ENCODE peak calls at places on chromosomes 7 and 10, in four cellular contexts. M is H1, I is HCT116, N is HepG2. Y is an unnamed sample.

GRCh38 chr10:131885391-131886165 is 15.2 kb upstream of the PPP2R2D start:
- DNase-seq in N (peak; percentile 53), M (peak; percentile 51), I (no peak), Y (peak; percentile 33)

GRCh38 chr10:87634311-87634710 is 25.4 kb upstream of the PAPSS2 start:
- DNase-seq in M (no peak), I (no peak), N (no peak), Y (no peak)

GRCh38 chr10:97353945-97354344 is 19.4 kb upstream of the FRAT2 start:
- DNase-seq in N (no peak), I (no peak), M (no peak), Y (no peak)

GRCh38 chr7:139737221-139738100 is 40.3 kb downstream of the HIPK2 start:
- DNase-seq in M (no peak), N (no peak), I (no peak), Y (no peak)

GRCh38 chr10:4008676-4009382 is 223.8 kb upstream of the KLF6 start:
- DNase-seq in N (no peak), I (no peak), M (no peak), Y (no peak)

GRCh38 chr7:50751136-50751535 is 31.6 kb downstream of the GRB10 start:
- DNase-seq in N (no peak), I (no peak), M (no peak), Y (no peak)

GRCh38 chr10:96341219-96342182 is 17.3 kb downstream of the OPALIN start:
- DNase-seq in I (no peak), M (no peak), N (no peak), Y (peak; percentile 78)

GRCh38 chr10:118497227-118497626 is 98.2 kb downstream of the PRLHR start:
- DNase-seq in M (no peak), N (no peak), I (no peak), Y (no peak)

GRCh38 chr7:33905389-33906032 is at the start of gene BMPER:
- DNase-seq in N (no peak), M (no peak), I (no peak), Y (peak; percentile 71)

GRCh38 chr10:55311823-55312431 is 510.9 kb upstream of the PCDH15 start:
- DNase-seq in N (no peak), I (no peak), M (no peak), Y (no peak)

GRCh38 chr7:151131622-151132293 is 35.7 kb downstream of the GBX1 start:
- DNase-seq in I (no peak), M (no peak), N (no peak), Y (no peak)

GRCh38 chr10:133124357-133125211 is 35.4 kb upstream of the KNDC1 start:
- DNase-seq in N (no peak), I (no peak), M (no peak), Y (no peak)

GRCh38 chr10:96082748-96083147 is 39.4 kb downstream of the CCNJ start:
- DNase-seq in N (no peak), M (no peak), I (no peak), Y (no peak)

GRCh38 chr10:74114041-74114448 is 36.6 kb downstream of the AP3M1 start:
- DNase-seq in N (no peak), M (no peak), I (no peak), Y (no peak)

GRCh38 chr10:85641479-85641967 is 725.1 kb downstream of the GRID1 start:
- DNase-seq in M (no peak), I (peak; percentile 3), N (no peak), Y (no peak)

GRCh38 chr7:74272305-74273038 is 16.7 kb upstream of the CLIP2 start:
- DNase-seq in N (no peak), I (no peak), M (no peak), Y (peak; percentile 74)

GRCh38 chr7:101733713-101734475 is 83.5 kb upstream of the CUX1 start:
- DNase-seq in N (peak; percentile 57), I (no peak), M (no peak), Y (peak; percentile 66)

GRCh38 chr7:91043181-91043580 is 221.1 kb upstream of the FZD1 start:
- DNase-seq in N (no peak), M (no peak), I (no peak), Y (no peak)

GRCh38 chr10:51960494-51960895 is 261.1 kb upstream of the CSTF2T start:
- DNase-seq in I (peak; percentile 10), M (no peak), N (peak; percentile 3), Y (peak; percentile 11)

GRCh38 chr7:121027761-121028681 is 39.5 kb downstream of the CPED1 start:
- DNase-seq in M (no peak), I (no peak), N (peak; percentile 11), Y (no peak)

GRCh38 chr7:8418627-8419245 is 14.7 kb upstream of the NXPH1 start:
- DNase-seq in I (peak; percentile 57), N (peak; percentile 52), M (no peak), Y (peak; percentile 81)

DNA sequence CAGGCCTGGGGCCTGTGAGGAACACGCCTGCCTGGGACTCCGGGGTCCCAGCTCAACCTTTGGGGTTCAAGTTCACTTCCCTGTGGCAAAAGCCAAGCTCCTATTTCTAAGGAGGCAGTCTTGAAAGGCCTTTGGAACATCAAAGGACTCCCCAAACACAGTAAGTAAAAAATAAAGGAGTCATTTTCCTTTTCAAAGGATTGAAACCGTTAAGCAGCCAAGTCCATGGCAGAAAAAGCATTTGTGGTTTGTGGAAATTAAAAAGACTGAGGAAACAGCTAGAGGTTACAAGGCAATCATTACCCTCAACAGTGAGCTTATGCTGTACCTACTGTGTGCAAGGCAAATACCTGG is 200.8 kb downstream of the MYOF start:
- DNase-seq in I (no peak), N (no peak), M (no peak), Y (no peak)
- TF ChIP-seq ZNF274 in I (no peak), N (no peak), M (no peak), Y (no peak)

GRCh38 chr10:34864156-34865075 is 49.3 kb upstream of the PARD3 start:
- DNase-seq in N (no peak), I (no peak), M (no peak), Y (no peak)
- TF ChIP-seq ZNF274 in N (no peak), I (no peak), M (no peak), Y (no peak)

DNA sequence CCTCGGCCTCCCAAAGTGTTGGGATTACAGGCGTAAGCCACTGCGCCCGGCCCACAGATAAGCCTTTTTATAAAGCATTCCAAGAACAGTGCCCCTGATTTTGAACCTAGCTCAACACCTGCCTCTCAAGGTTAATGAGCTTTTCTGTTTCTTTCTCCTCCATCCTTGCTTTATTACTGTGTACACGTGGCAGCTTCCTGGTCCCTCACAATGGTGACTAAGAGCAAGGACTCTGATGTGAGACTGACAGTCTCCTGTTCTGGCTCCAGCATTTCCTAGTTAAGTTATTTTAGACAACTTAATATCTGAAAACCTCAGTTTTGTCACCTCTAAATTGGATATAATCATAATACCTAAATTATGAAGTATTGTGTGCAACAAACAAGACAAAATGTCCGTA is 9.8 kb downstream of the HABP2 start:
- DNase-seq in N (no peak), I (no peak), M (no peak), Y (no peak)
- TF ChIP-seq ZNF274 in N (no peak), I (no peak), M (no peak), Y (no peak)

GRCh38 chr10:62885656-62886461 is 69.7 kb upstream of the EGR2 start:
- DNase-seq in N (peak; percentile 15), I (no peak), M (no peak), Y (no peak)
- TF ChIP-seq ZNF274 in N (no peak), I (no peak), M (no peak), Y (no peak)

DNA sequence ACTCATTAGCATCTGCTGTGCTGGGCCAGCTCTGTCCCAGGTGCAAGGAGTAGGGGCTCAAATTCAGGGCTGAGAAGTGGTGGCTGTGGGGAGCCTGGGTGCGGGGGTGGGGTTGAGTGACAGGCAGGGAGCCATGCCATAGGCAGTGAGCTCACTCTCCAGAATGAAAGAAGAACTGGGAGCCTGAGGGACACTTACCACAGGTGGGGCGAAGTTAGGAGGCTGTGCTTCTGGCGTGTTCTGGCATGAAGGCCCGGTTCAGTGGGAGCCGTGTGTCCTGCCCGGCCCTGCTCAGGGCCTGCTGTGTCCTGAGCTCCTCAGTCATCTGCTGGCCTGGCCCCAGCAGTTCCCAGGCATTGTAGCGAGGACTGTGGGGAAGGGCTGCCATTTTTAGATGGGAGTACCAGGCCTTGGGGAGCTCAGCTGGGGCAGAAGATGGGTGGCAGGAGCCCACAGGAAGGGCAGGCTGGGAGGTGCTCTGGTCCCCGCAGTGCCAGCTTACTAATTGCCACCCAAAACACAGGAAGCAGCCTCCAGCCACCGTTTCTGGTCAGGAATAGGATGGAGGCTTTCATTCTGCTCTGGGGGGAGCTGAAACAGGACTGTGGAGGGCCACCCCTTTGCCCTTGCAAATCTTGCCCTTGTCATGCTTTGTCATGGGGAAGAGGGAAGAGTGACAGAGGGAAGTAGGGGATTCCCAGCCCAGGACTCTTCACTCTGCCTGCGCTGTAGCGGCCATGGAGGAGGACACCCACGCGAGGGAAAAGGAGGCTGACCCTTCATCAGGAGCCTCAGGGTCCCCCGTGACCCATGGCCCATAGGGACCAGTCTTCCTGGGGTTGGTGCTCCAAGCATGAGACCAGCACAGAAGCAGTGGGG is 62.2 kb downstream of the MKI67 start:
- DNase-seq in I (no peak), N (no peak), M (no peak), Y (no peak)
- TF ChIP-seq ZNF274 in I (no peak), N (no peak), M (no peak), Y (no peak)

GRCh38 chr7:2738766-2739549 is 51.0 kb downstream of the AMZ1 start:
- DNase-seq in M (no peak), I (no peak), N (no peak), Y (no peak)
- TF ChIP-seq ZNF274 in M (no peak), I (no peak), N (no peak), Y (no peak)

DNA sequence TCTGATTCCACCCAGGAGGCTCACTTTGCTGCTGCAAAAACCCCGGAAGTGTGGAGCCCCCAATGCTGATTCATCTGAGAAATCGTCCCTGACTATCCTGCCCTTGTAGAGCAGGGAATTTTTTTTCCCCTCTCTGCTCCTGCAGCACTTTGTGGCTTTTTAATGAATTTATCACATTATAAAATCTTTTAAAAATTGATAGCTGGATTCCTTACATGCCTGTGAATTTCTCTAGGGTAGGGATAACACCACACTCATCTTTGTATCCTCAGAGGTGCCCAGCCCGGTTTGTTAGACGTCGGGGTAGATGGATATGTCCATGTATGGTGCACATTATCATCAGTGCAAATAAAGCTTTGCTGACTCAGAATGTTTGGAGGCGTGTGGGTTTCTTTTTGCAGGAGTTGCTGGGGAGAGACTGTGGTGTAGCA is 185.7 kb downstream of the STK31 start:
- DNase-seq in I (no peak), N (no peak), M (no peak), Y (no peak)
- TF ChIP-seq ZNF274 in I (no peak), N (no peak), M (no peak), Y (no peak)